ENCODE peak calls at places on chromosomes 4 and X, in eight cellular contexts. W, T, K, Z, I, F, U and M are unnamed samples.
A peak's percentile ranks its signal among the peaks of the same experiment; 100 is the strongest.

GRCh38 chr4:1377606-1378261 is 28.5 kb downstream of the NKX1-1 start:
- DNase-seq in W (no peak), T (no peak), U (no peak), I (no peak), K (no peak), Z (no peak), F (no peak), M (no peak)

GRCh38 chrX:118181030-118181429 is 64.4 kb upstream of the KLHL13 start:
- DNase-seq in Z (no peak), T (no peak), F (no peak), K (no peak), W (no peak), U (no peak), I (no peak), M (peak; percentile 32)

GRCh38 chr4:90080116-90080515 is 47.1 kb upstream of the CCSER1 start:
- DNase-seq in U (no peak), F (no peak), T (no peak), I (no peak), W (no peak), Z (no peak), K (no peak), M (no peak)

GRCh38 chrX:40897768-40898167 is 162.4 kb upstream of the MED14 start:
- DNase-seq in I (no peak), U (no peak), K (no peak), Z (no peak), W (peak; percentile 31), F (no peak), T (no peak), M (no peak)

GRCh38 chrX:33434256-33435092 is 223.1 kb upstream of the DMD start:
- DNase-seq in U (peak; percentile 84), K (peak; percentile 39), W (peak; percentile 60), I (peak; percentile 87), F (peak; percentile 8), Z (peak; percentile 25), T (peak; percentile 0), M (peak; percentile 51)

GRCh38 chr4:101205878-101206277 is 141.4 kb downstream of the PPP3CA start:
- DNase-seq in W (peak; percentile 63), K (no peak), U (no peak), I (no peak), Z (no peak), F (peak; percentile 8), T (no peak), M (peak; percentile 36)

GRCh38 chr4:36285784-36286480 is 4.5 kb downstream of the DTHD1 start:
- DNase-seq in U (no peak), F (peak; percentile 70), W (no peak), T (no peak), K (no peak), Z (no peak), I (no peak), M (no peak)

GRCh38 chrX:118751950-118752783 is 24.8 kb downstream of the IL13RA1 start:
- DNase-seq in T (no peak), K (no peak), W (no peak), Z (no peak), I (no peak), U (no peak), F (peak; percentile 49), M (peak; percentile 30)

GRCh38 chr4:108317377-108317776 is 148.6 kb upstream of the LEF1 start:
- DNase-seq in F (no peak), Z (no peak), W (no peak), I (no peak), K (no peak), U (no peak), T (no peak), M (no peak)

GRCh38 chrX:30762754-30763153 is 109.5 kb downstream of the GK start:
- DNase-seq in W (no peak), T (no peak), U (no peak), Z (no peak), F (no peak), K (no peak), I (no peak), M (no peak)

GRCh38 chrX:47587091-47587891 is 5.1 kb downstream of the TIMP1 start:
- DNase-seq in K (no peak), F (no peak), I (no peak), Z (no peak), T (no peak), W (no peak), U (no peak), M (peak; percentile 56)

GRCh38 chr4:128461300-128462103 is 173.9 kb upstream of the PGRMC2 start:
- DNase-seq in T (peak; percentile 57), W (peak; percentile 94), K (no peak), F (no peak), U (peak; percentile 65), Z (no peak), I (no peak), M (peak; percentile 87)

GRCh38 chr4:121938282-121939092 is 13.4 kb downstream of the TRPC3 start:
- DNase-seq in I (no peak), T (no peak), U (no peak), F (no peak), Z (no peak), K (no peak), W (peak; percentile 32), M (no peak)

GRCh38 chrX:83771664-83772063 is 89.3 kb upstream of the CYLC1 start:
- DNase-seq in Z (no peak), U (no peak), F (no peak), K (no peak), I (peak; percentile 33), W (no peak), T (no peak), M (no peak)
- TF ChIP-seq CTCF in Z (no peak), U (no peak), F (no peak), K (no peak), I (peak; percentile 58), W (no peak), T (no peak), M (no peak)

GRCh38 chr4:177505171-177505615 is 63.0 kb upstream of the AGA start:
- DNase-seq in U (peak; percentile 19), W (no peak), F (no peak), K (no peak), T (no peak), I (peak; percentile 78), Z (no peak), M (no peak)
- TF ChIP-seq CTCF in U (no peak), W (no peak), F (peak; percentile 1), K (no peak), T (no peak), I (peak; percentile 62), Z (no peak), M (no peak)

GRCh38 chr4:44186096-44186849 is 262.3 kb downstream of the KCTD8 start:
- DNase-seq in W (no peak), F (no peak), T (no peak), K (no peak), I (peak; percentile 31), Z (no peak), U (no peak), M (no peak)
- TF ChIP-seq CTCF in W (no peak), F (no peak), T (no peak), K (no peak), I (no peak), Z (no peak), U (no peak), M (no peak)

GRCh38 chr4:119136541-119136940 is 909 bp downstream of the MYOZ2 start:
- DNase-seq in T (no peak), U (no peak), W (peak; percentile 77), Z (no peak), F (no peak), K (no peak), I (no peak), M (peak; percentile 48)
- TF ChIP-seq CTCF in T (peak; percentile 8), U (no peak), W (peak; percentile 47), Z (no peak), F (no peak), K (no peak), I (no peak), M (peak; percentile 18)

DNA sequence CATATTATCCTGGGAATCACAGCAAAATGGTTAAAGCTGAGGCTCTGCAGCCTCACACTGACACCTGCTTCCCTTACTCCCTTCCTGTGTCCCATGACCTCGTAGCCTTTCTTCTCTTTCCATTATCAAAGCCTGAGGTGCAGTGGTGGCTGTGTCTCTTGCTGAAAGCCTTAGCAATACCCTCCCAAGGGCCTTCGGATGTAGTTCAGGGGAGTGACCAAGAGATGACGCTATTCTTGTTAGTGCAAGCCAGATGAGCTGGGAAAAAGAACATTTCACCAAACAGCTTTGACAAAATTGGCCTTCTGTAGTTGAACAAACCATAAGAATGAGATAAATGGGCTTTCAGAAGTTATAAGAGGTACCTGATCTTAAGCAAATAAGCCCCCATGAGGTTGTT is 31.6 kb downstream of the SMIM10L2A start:
- DNase-seq in F (no peak), K (no peak), U (no peak), I (peak; percentile 67), W (no peak), T (no peak), Z (no peak), M (no peak)
- TF ChIP-seq CTCF in F (no peak), K (no peak), U (no peak), I (peak; percentile 51), W (no peak), T (no peak), Z (no peak), M (no peak)

DNA sequence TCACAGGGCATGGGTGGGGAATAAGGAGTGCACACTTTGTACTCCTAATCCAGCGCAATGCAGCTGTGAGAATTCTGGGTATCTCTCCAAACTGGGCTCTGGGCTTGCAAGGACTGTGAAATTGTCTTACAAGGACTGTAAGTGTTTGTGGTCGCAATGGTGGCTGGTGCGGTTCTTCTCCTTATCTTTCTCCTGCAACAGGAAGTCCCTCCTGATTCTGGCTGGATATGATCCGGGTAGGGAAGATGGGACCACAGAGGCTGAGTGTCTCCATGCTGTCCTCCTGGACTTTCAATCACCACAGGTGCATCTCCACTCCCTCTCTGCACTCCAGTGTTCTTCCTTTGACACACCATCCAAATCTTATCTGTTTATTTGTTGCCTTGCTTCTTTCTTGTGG is 55.7 kb upstream of the GYPE start:
- DNase-seq in I (no peak), T (no peak), W (no peak), Z (no peak), U (no peak), F (no peak), K (no peak), M (no peak)
- TF ChIP-seq CTCF in I (no peak), T (no peak), W (no peak), Z (no peak), U (no peak), F (no peak), K (no peak), M (no peak)

GRCh38 chrX:128698528-128698927 is 646.3 kb upstream of the ACTRT1 start:
- DNase-seq in W (no peak), U (no peak), T (no peak), Z (no peak), I (no peak), F (no peak), K (no peak), M (no peak)

GRCh38 chrX:128699716-128700285 is 647.6 kb upstream of the ACTRT1 start:
- DNase-seq in F (no peak), Z (no peak), T (no peak), W (no peak), I (no peak), K (no peak), U (no peak), M (no peak)
- TF ChIP-seq CTCF in F (no peak), Z (no peak), T (no peak), W (no peak), I (no peak), K (no peak), U (no peak), M (no peak)